ENCODE peak calls at places on chromosomes 5 and 9, in nine cellular contexts. X, T, A, G, D, K, C, P and L are unnamed samples.

GRCh38 chr9:83620841-83621636 is 1.9 kb upstream of the IDNK start:
- DNase-seq in X (peak), T (peak), A (peak), G (peak), D (peak), K (peak), C (peak), P (peak), L (peak)

GRCh38 chr9:105693435-105694275 is 686 bp upstream of the TMEM38B start:
- DNase-seq in X (no peak), T (peak), A (peak), G (peak), D (peak), K (no peak), C (peak), P (peak), L (peak)

GRCh38 chr5:154755361-154756202 is at the start of gene LARP1:
- DNase-seq in X (no peak), T (peak), A (no peak), G (peak), D (no peak), K (peak), C (peak), P (peak), L (peak)

GRCh38 chr9:136671646-136672430 is 9.1 kb downstream of the EGFL7 start:
- DNase-seq in X (no peak), T (peak), A (peak), G (peak), D (peak), K (peak), C (peak), P (no peak), L (peak)

GRCh38 chr5:170315154-170315553 is 17.6 kb upstream of the LCP2 start:
- DNase-seq in X (no peak), T (no peak), A (no peak), G (no peak), D (no peak), K (peak), C (peak), P (no peak), L (no peak)

GRCh38 chr9:79461735-79462134 is 110.0 kb upstream of the TLE4 start:
- DNase-seq in X (no peak), T (peak), A (no peak), G (no peak), D (no peak), K (no peak), C (no peak), P (no peak), L (no peak)

GRCh38 chr5:138538943-138539627 is 4.0 kb downstream of the ETF1 start:
- DNase-seq in X (no peak), T (no peak), A (no peak), G (no peak), D (no peak), K (no peak), C (no peak), P (no peak), L (no peak)

GRCh38 chr5:77910789-77911188 is 134.7 kb upstream of the TBCA start:
- DNase-seq in X (no peak), T (no peak), A (no peak), G (no peak), D (no peak), K (no peak), C (no peak), P (no peak), L (no peak)

GRCh38 chr5:147617191-147617606 is 107.3 kb upstream of the DPYSL3 start:
- DNase-seq in X (no peak), T (no peak), A (no peak), G (no peak), D (no peak), K (peak), C (no peak), P (no peak), L (no peak)

GRCh38 chr9:134624827-134625181 is 16.8 kb upstream of the COL5A1 start:
- DNase-seq in X (peak), T (no peak), A (no peak), G (peak), D (peak), K (no peak), C (no peak), P (no peak), L (no peak)

GRCh38 chr9:113381909-113382411 is 5.2 kb upstream of the HDHD3 start:
- DNase-seq in X (no peak), T (no peak), A (no peak), G (no peak), D (peak), K (peak), C (no peak), P (no peak), L (no peak)

GRCh38 chr9:114914139-114914538 is 16.3 kb downstream of the TNFSF8 start:
- DNase-seq in X (no peak), T (no peak), A (peak), G (peak), D (no peak), K (no peak), C (peak), P (no peak), L (no peak)

GRCh38 chr5:100900142-100900795 is 2.8 kb downstream of the ST8SIA4 start:
- DNase-seq in X (no peak), T (no peak), A (peak), G (peak), D (peak), K (peak), C (peak), P (peak), L (peak)

GRCh38 chr9:71036501-71036900 is 84.9 kb downstream of the TRPM3 start:
- DNase-seq in X (no peak), T (no peak), A (no peak), G (no peak), D (no peak), K (peak), C (no peak), P (no peak), L (no peak)

GRCh38 chr5:130514984-130515690 is 610.9 kb downstream of the CHSY3 start:
- DNase-seq in X (peak), T (no peak), A (no peak), G (peak), D (peak), K (no peak), C (no peak), P (no peak), L (no peak)

GRCh38 chr5:111266491-111266890 is 42.3 kb downstream of the CAMK4 start:
- DNase-seq in X (no peak), T (no peak), A (no peak), G (no peak), D (peak), K (no peak), C (no peak), P (no peak), L (no peak)

GRCh38 chr9:89844535-89844934 is 239.7 kb downstream of the GADD45G start:
- DNase-seq in X (no peak), T (no peak), A (no peak), G (no peak), D (no peak), K (no peak), C (no peak), P (no peak), L (no peak)

GRCh38 chr5:62372600-62372999 is 31.1 kb downstream of the DIMT1 start:
- DNase-seq in X (no peak), T (no peak), A (no peak), G (no peak), D (no peak), K (no peak), C (no peak), P (no peak), L (no peak)

GRCh38 chr9:92775466-92775865 is 10.8 kb upstream of the BICD2 start:
- DNase-seq in X (no peak), T (no peak), A (no peak), G (no peak), D (no peak), K (no peak), C (no peak), P (no peak), L (no peak)

GRCh38 chr9:7762600-7762999 is 37.0 kb downstream of the DMAC1 start:
- DNase-seq in X (no peak), T (no peak), A (no peak), G (no peak), D (no peak), K (no peak), C (no peak), P (no peak), L (no peak)

GRCh38 chr5:39055027-39055759 is 19.0 kb downstream of the RICTOR start:
- DNase-seq in X (no peak), T (no peak), A (no peak), G (no peak), D (no peak), K (no peak), C (no peak), P (no peak), L (no peak)

GRCh38 chr5:55429707-55430253 is 105.0 kb downstream of the PLPP1 start:
- DNase-seq in X (no peak), T (peak), A (no peak), G (no peak), D (no peak), K (peak), C (no peak), P (no peak), L (no peak)

GRCh38 chr9:88179080-88179521 is 40.8 kb upstream of the SPATA31C2 start:
- DNase-seq in X (no peak), T (no peak), A (no peak), G (no peak), D (no peak), K (no peak), C (no peak), P (no peak), L (no peak)
- TF ChIP-seq EZH2phosphoT487 in X (no peak), T (no peak), A (no peak), G (no peak), D (no peak), K (no peak), C (no peak), P (no peak), L (no peak)

DNA sequence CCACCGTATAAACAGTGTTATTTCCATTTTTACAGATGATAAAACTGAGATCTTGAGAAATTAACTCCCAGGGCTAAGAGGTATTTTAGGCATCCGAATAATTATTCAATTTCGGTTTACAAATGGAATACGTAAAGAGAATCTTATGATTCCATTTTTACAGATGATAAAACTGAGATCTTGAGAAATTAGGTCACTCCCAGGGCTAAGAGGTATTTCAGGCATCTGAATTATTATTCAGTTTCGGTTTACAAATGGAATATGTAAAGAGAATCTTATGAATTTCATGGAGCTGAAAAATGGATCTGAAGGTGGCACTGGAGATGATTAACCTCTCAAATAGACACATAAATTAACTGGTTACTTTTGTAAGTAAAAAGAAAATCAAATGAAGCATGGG is 44.2 kb downstream of the FGF1 start:
- DNase-seq in X (no peak), T (no peak), A (no peak), G (no peak), D (no peak), K (no peak), C (no peak), P (no peak), L (no peak)
- TF ChIP-seq EZH2phosphoT487 in X (no peak), T (no peak), A (no peak), G (no peak), D (no peak), K (no peak), C (no peak), P (no peak), L (no peak)

GRCh38 chr5:160049099-160049498 is 40.2 kb downstream of the TTC1 start:
- DNase-seq in X (no peak), T (no peak), A (no peak), G (no peak), D (no peak), K (no peak), C (no peak), P (no peak), L (no peak)

GRCh38 chr5:160054047-160054446 is 45.1 kb downstream of the TTC1 start:
- DNase-seq in X (no peak), T (no peak), A (no peak), G (peak), D (peak), K (no peak), C (no peak), P (no peak), L (no peak)

DNA sequence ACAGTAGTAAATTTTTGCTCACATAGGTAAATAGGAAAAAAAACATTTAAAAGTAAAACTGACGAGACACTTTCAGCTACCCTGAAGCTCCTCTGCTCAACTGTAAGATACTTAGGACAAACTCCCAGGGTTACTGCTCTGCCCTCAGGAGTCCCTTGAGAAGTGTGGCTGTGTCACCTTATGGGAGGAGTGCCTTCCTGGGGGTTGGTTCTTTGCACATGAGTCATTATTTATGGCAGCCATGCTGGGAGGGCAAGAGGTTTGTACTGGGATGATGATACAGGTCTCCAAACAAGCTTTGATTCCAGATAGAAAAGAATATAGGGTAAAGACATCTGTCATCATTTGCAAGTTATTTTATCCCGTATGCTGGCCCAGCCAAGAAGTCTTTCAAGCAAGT is 45.9 kb downstream of the TTC1 start:
- DNase-seq in X (no peak), T (no peak), A (no peak), G (peak), D (peak), K (peak), C (no peak), P (no peak), L (no peak)
- TF ChIP-seq EZH2phosphoT487 in X (no peak), T (no peak), A (no peak), G (no peak), D (no peak), K (no peak), C (no peak), P (no peak), L (no peak)

GRCh38 chr5:36944024-36944423 is 67.5 kb downstream of the NIPBL start:
- DNase-seq in X (no peak), T (no peak), A (no peak), G (no peak), D (no peak), K (no peak), C (no peak), P (no peak), L (no peak)

GRCh38 chr5:36943584-36943983 is 67.0 kb downstream of the NIPBL start:
- DNase-seq in X (no peak), T (no peak), A (no peak), G (no peak), D (no peak), K (no peak), C (no peak), P (no peak), L (no peak)

GRCh38 chr5:36945687-36946086 is 69.1 kb downstream of the NIPBL start:
- DNase-seq in X (no peak), T (no peak), A (peak), G (no peak), D (no peak), K (no peak), C (no peak), P (no peak), L (no peak)

GRCh38 chr5:36946101-36946500 is 69.5 kb downstream of the NIPBL start:
- DNase-seq in X (no peak), T (no peak), A (no peak), G (peak), D (no peak), K (no peak), C (no peak), P (no peak), L (no peak)

DNA sequence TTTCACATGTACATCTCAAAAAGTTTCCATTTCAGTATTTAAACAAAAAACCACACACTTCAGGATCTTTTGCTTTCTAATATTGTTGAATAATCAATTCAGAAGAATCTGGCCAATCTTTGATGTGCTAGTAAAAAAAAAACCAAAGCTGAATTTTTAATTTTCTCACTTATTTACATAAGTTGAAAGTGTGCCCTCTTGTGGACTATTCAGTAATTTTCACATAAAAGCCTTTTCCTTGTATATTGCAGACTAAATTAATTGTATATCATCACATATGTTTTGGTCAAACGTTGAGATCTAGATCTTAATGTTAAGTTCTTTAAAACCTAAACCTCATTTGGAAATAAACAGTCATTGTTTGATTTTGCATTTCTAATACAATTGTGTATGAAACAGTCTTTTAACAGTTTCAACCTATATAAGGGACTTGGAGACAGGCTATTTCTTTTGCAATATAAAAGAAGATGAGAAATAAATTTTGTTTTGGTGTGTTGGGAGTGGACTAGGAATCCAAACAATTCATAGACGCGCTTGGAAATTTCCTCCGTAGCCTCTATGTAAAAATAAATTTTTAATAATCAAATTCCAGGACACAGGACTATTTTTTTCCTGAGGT is 68.1 kb downstream of the NIPBL start:
- DNase-seq in X (peak), T (peak), A (peak), G (peak), D (peak), K (peak), C (peak), P (peak), L (peak)
- TF ChIP-seq EZH2phosphoT487 in X (no peak), T (no peak), A (no peak), G (no peak), D (no peak), K (no peak), C (no peak), P (no peak), L (no peak)

GRCh38 chr5:132999246-132999645 is 27.1 kb downstream of the ZCCHC10 start:
- DNase-seq in X (no peak), T (no peak), A (no peak), G (no peak), D (no peak), K (no peak), C (no peak), P (no peak), L (no peak)
- TF ChIP-seq EZH2phosphoT487 in X (no peak), T (no peak), A (no peak), G (no peak), D (no peak), K (no peak), C (no peak), P (no peak), L (no peak)

DNA sequence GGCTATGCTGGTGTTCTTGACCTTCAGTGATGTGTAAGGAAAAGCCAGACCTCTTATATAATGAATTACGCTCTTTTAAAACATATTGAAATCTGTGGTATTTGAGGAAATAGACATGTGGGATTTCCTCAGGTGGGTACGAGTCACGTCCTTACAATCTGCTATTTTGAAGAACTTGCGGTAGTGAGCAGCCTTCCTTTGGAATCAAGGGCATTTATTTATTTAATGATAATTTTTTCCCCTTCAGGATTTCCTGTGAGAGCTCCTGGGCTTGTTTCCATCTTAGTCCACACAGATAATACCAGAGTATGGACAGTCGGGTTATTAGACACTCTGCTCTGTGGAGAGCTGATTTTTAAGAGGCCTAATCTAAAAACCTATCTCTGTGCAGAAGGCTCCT is 167.9 kb downstream of the ARHGEF28 start:
- DNase-seq in X (no peak), T (no peak), A (no peak), G (no peak), D (peak), K (no peak), C (no peak), P (no peak), L (no peak)
- TF ChIP-seq EZH2phosphoT487 in X (no peak), T (no peak), A (no peak), G (no peak), D (no peak), K (no peak), C (no peak), P (no peak), L (no peak)